ENCODE peak calls at places on chromosomes 6 and 20, in seven cellular contexts. M, P, K, C, Y, T and V are unnamed samples.

GRCh38 chr6:5679696-5680494 is 326.8 kb downstream of the NRN1 start:
- DNase-seq in M (no peak), P (no peak), K (no peak), C (no peak), Y (no peak), T (no peak), V (no peak)

GRCh38 chr6:147000545-147001488 is 203.4 kb upstream of the STXBP5 start:
- DNase-seq in M (no peak), P (no peak), K (no peak), C (no peak), Y (no peak), T (peak; percentile 59), V (no peak)

GRCh38 chr20:19456600-19457390 is 244.4 kb downstream of the SLC24A3 start:
- DNase-seq in M (no peak), P (no peak), K (no peak), C (no peak), Y (no peak), T (no peak), V (no peak)

GRCh38 chr6:43764767-43765166 is 5.2 kb upstream of the VEGFA start:
- DNase-seq in M (no peak), P (no peak), K (no peak), C (no peak), Y (no peak), T (no peak), V (no peak)

GRCh38 chr6:20811112-20811746 is 277.0 kb downstream of the CDKAL1 start:
- DNase-seq in M (no peak), P (peak; percentile 75), K (peak; percentile 44), C (peak; percentile 22), Y (no peak), T (peak; percentile 82), V (peak; percentile 79)

GRCh38 chr20:37486186-37486999 is 34.7 kb upstream of the NNAT start:
- DNase-seq in M (no peak), P (no peak), K (peak; percentile 45), C (no peak), Y (no peak), T (no peak), V (peak; percentile 4)

GRCh38 chr20:51134405-51134804 is 111.5 kb upstream of the KCNG1 start:
- DNase-seq in M (no peak), P (no peak), K (no peak), C (no peak), Y (no peak), T (no peak), V (no peak)

GRCh38 chr6:129620234-129620610 is 89.8 kb downstream of the ARHGAP18 start:
- DNase-seq in M (no peak), P (no peak), K (no peak), C (no peak), Y (no peak), T (no peak), V (no peak)

GRCh38 chr6:91634791-91635190 is 1047.9 kb upstream of the MAP3K7 start:
- DNase-seq in M (no peak), P (no peak), K (no peak), C (no peak), Y (no peak), T (no peak), V (no peak)

GRCh38 chr6:158517038-158517437 is 42.9 kb upstream of the TMEM181 start:
- DNase-seq in M (no peak), P (no peak), K (no peak), C (no peak), Y (no peak), T (no peak), V (no peak)

GRCh38 chr6:44002071-44002590 is 125.1 kb downstream of the MRPL14 start:
- DNase-seq in M (no peak), P (peak; percentile 76), K (no peak), C (peak; percentile 67), Y (no peak), T (no peak), V (peak; percentile 74)